ENCODE peak calls at places on chromosomes 13 and 19, in six cellular contexts. P is hepatocyte, S is GM23248, J is endothelial cell of umbilical vein, L is neural progenitor cell, B is MM.1S. A is an unnamed sample.

GRCh38 chr13:69857188-69857821 is 250.3 kb upstream of the ATXN8OS start:
- DNase-seq in B (peak; percentile 40), S (peak; percentile 50), J (peak; percentile 64), P (peak; percentile 83), L (peak; percentile 75), A (peak; percentile 58)

GRCh38 chr19:17370026-17370587 is 7.0 kb downstream of the PLVAP start:
- DNase-seq in J (no peak), L (no peak), B (peak; percentile 58), S (peak; percentile 32), P (no peak), A (no peak)

GRCh38 chr19:39407394-39407643 is 672 bp downstream of the ZFP36 start:
- DNase-seq in B (no peak), J (no peak), S (no peak), L (no peak), P (no peak), A (no peak)

GRCh38 chr13:113357529-113357928 is 6.4 kb downstream of the GRTP1 start:
- DNase-seq in S (peak; percentile 88), B (no peak), P (no peak), L (no peak), J (no peak), A (no peak)

GRCh38 chr13:91369432-91369831 is 21.9 kb downstream of the MIR17HG start:
- DNase-seq in L (no peak), P (no peak), J (peak; percentile 67), B (no peak), S (peak; percentile 22), A (peak; percentile 21)

GRCh38 chr19:35168261-35168660 is 13.7 kb downstream of the FXYD5 start:
- DNase-seq in S (peak; percentile 53), B (no peak), P (no peak), L (no peak), J (no peak), A (no peak)

GRCh38 chr19:2811735-2812413 is 7.8 kb upstream of the ZNF554 start:
- DNase-seq in J (no peak), S (no peak), P (no peak), L (no peak), B (no peak), A (no peak)

GRCh38 chr19:17938092-17938845 is 5.5 kb downstream of the CCDC124 start:
- DNase-seq in J (peak; percentile 64), L (peak; percentile 79), P (peak; percentile 86), S (peak; percentile 94), B (peak; percentile 64), A (peak; percentile 84)

GRCh38 chr19:10808937-10809655 is 26.9 kb downstream of the TMED1 start:
- DNase-seq in B (no peak), P (peak; percentile 44), J (no peak), L (no peak), S (peak; percentile 46), A (no peak)

GRCh38 chr19:38850976-38851621 is 1.3 kb upstream of the HNRNPL start:
- DNase-seq in S (peak; percentile 40), L (peak; percentile 80), P (peak; percentile 41), B (no peak), J (peak; percentile 19), A (peak; percentile 49)

GRCh38 chr13:38590796-38591507 is 95.9 kb upstream of the FREM2 start:
- DNase-seq in S (no peak), P (no peak), J (no peak), L (no peak), B (no peak), A (no peak)

GRCh38 chr13:27022571-27023311 is 148.9 kb downstream of the USP12 start:
- DNase-seq in S (no peak), P (peak; percentile 65), B (no peak), L (no peak), J (no peak), A (no peak)

GRCh38 chr13:47474845-47475244 is 526.2 kb downstream of the SUCLA2 start:
- DNase-seq in P (no peak), B (no peak), L (no peak), J (no peak), S (no peak), A (no peak)

GRCh38 chr13:87779451-87779850 is 108.3 kb downstream of the SLITRK5 start:
- DNase-seq in J (no peak), B (no peak), L (no peak), S (no peak), P (no peak), A (no peak)

GRCh38 chr13:45073809-45074208 is 46.5 kb upstream of the GTF2F2 start:
- DNase-seq in S (no peak), B (no peak), J (no peak), P (no peak), L (no peak), A (peak; percentile 57)

GRCh38 chr13:107006646-107007045 is 438.7 kb upstream of the ARGLU1 start:
- DNase-seq in B (no peak), P (no peak), J (no peak), S (no peak), L (no peak), A (no peak)

GRCh38 chr19:19120308-19121156 is 17.7 kb downstream of the TMEM161A start:
- DNase-seq in J (peak; percentile 22), B (no peak), L (peak; percentile 97), S (peak; percentile 10), P (peak; percentile 72), A (peak; percentile 91)

GRCh38 chr13:22451345-22451744 is 729.4 kb upstream of the SGCG start:
- DNase-seq in L (peak; percentile 89), S (no peak), P (peak; percentile 13), J (no peak), B (no peak), A (no peak)

GRCh38 chr19:38304866-38305429 is 897 bp downstream of the C19orf33 start:
- DNase-seq in B (no peak), S (no peak), P (peak; percentile 95), L (peak; percentile 96), J (peak; percentile 70), A (no peak)

GRCh38 chr19:40908981-40909380 is 26.9 kb upstream of the CYP2A7 start:
- DNase-seq in L (no peak), S (peak; percentile 39), J (peak; percentile 49), P (no peak), B (no peak), A (no peak)

GRCh38 chr13:97328222-97328790 is 105.7 kb upstream of the RAP2A start:
- DNase-seq in P (no peak), S (peak; percentile 56), L (peak; percentile 90), B (no peak), J (peak; percentile 71), A (no peak)

GRCh38 chr19:1445932-1446712 is 3.8 kb upstream of the APC2 start:
- DNase-seq in B (no peak), P (peak; percentile 79), S (no peak), L (peak; percentile 87), J (no peak), A (peak; percentile 75)

GRCh38 chr19:1447944-1448343 is 2.0 kb upstream of the APC2 start:
- DNase-seq in P (no peak), L (no peak), J (no peak), S (no peak), B (no peak), A (no peak)

GRCh38 chr19:1447565-1447903 is 2.4 kb upstream of the APC2 start:
- DNase-seq in J (no peak), B (no peak), L (no peak), S (no peak), P (no peak), A (no peak)

GRCh38 chr19:1445185-1445931 is 4.6 kb upstream of the APC2 start:
- DNase-seq in P (peak; percentile 86), J (peak; percentile 52), B (peak; percentile 78), L (peak; percentile 82), S (peak; percentile 80), A (peak; percentile 72)

DNA sequence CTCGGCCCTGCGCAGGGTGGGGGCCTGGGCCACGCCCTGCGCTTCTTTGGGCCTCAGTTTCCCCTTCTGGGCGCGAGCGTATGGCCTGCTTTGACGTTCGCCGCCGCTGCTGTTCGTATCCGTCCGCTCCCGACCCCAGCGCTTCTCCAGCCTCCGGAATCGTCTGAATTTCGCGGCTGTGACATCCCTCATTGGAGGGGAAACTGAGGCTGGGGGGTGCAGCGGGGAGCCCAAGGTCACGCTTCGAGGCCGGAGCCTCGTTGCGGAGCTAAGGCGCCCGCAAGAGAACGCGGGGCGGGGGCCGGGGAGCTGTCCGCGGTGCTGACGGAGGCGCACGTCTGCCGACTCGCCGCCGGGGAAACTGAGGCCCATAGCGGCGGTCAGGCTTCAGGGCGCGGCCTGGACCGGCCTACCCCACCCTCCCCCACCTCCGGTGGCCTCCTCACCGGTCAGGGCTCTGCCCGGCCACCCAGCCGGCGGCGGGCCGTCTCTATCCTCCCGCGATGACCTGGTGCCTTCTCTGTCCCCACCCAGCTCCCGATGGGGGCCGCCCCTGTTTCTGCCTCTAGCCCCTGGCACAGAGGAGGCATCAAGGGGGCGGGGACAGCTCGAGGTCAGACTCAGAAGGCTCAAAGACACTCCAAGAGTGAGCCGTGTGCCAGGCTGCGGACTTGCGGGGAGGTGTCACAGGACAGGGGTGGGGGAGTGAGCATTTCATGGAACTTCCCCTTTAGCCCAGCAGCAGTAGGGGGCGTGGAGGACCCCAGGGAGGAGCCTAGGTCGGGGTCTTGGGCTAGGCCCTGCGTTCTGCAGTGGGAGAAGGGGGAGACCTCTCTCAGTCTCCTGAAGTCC is 3.0 kb upstream of the APC2 start:
- DNase-seq in P (peak; percentile 62), B (no peak), S (peak; percentile 33), J (no peak), L (peak; percentile 79), A (peak; percentile 51)
- TF ChIP-seq EZH2 in P (peak; percentile 72), B (peak; percentile 58), S (peak; percentile 89), J (peak; percentile 99), L (peak; percentile 63), A (no peak)

DNA sequence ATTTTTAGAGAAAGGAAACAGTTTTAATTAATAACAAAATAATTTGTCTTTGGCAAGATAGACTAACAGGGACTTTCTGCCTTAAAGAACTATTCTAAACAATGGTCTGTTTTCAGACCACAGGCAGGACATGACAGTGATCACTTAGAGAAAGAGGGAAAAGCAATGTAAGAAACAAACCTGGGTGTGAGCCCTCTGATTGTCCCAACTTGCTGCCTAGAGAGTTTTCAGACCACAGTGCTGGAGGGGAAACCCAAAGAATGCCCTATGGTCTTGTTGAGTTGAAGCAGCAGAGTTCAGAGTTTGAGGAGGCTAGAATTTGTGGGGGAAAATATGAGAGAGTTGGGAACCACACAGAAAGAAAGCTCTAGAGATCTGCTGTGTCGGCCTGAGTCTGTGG is 38.1 kb downstream of the DGKH start:
- DNase-seq in P (no peak), S (no peak), J (no peak), B (peak; percentile 29), L (no peak), A (no peak)
- H3K4me1 ChIP-seq in P (no peaks in the 10 kb centered on the region), S (no peaks in the 10 kb centered on the region), J (no peaks in the 10 kb centered on the region), B (peaks cover 10% of the 10 kb centered on the region), L (no peaks in the 10 kb centered on the region), A (no peaks in the 10 kb centered on the region)

GRCh38 chr13:112058941-112059340 is 8.0 kb upstream of the SOX1 start:
- DNase-seq in B (no peak), S (no peak), P (no peak), J (no peak), L (no peak), A (no peak)
- TF ChIP-seq EZH2 in B (no peak), S (no peak), P (no peak), J (no peak), L (no peak), A (no peak)

GRCh38 chr19:30091856-30092255 is 149.8 kb downstream of the URI1 start:
- DNase-seq in L (no peak), J (no peak), S (no peak), P (no peak), B (no peak), A (no peak)

GRCh38 chr19:30089086-30089665 is 147.1 kb downstream of the URI1 start:
- DNase-seq in B (no peak), J (no peak), L (no peak), S (no peak), P (no peak), A (no peak)

GRCh38 chr19:30090476-30090875 is 148.4 kb downstream of the URI1 start:
- DNase-seq in J (no peak), S (no peak), L (no peak), P (no peak), B (no peak), A (no peak)

GRCh38 chr19:30091456-30091855 is 149.4 kb downstream of the URI1 start:
- DNase-seq in S (no peak), P (no peak), B (no peak), J (no peak), L (no peak), A (no peak)

GRCh38 chr19:30090963-30091362 is 148.9 kb downstream of the URI1 start:
- DNase-seq in L (no peak), S (no peak), P (no peak), J (no peak), B (no peak), A (no peak)
- H3K4me1 ChIP-seq in L (peaks cover 8% of the 10 kb centered on the region), S (no peaks in the 10 kb centered on the region), P (no peaks in the 10 kb centered on the region), J (no peaks in the 10 kb centered on the region), B (no peaks in the 10 kb centered on the region), A (no peaks in the 10 kb centered on the region)